ENCODE peak calls at places on chromosome 17, in seven cellular contexts. One of them, this sample, is unnamed.

GRCh38 chr17:57295526-57296023 is 39.3 kb downstream of the MSI2 start:
- DNase-seq in CD4-positive, alpha-beta T cell: no peak
- DNase-seq in fibroblast of lung: peak; percentile 31
- DNase-seq in left ventricle myocardium inferior: no peak
- DNase-seq in tibial nerve: no peak
- DNase-seq in MM.1S: no peak
- DNase-seq in mammary epithelial cell: no peak
- DNase-seq in this sample: no peak

GRCh38 chr17:9116861-9117568 is 95.7 kb downstream of the NTN1 start:
- DNase-seq in CD4-positive, alpha-beta T cell: no peak
- DNase-seq in fibroblast of lung: no peak
- DNase-seq in left ventricle myocardium inferior: no peak
- DNase-seq in tibial nerve: no peak
- DNase-seq in MM.1S: no peak
- DNase-seq in mammary epithelial cell: no peak
- DNase-seq in this sample: no peak

GRCh38 chr17:52134641-52135040 is 23.9 kb downstream of the CA10 start:
- DNase-seq in CD4-positive, alpha-beta T cell: no peak
- DNase-seq in fibroblast of lung: no peak
- DNase-seq in left ventricle myocardium inferior: no peak
- DNase-seq in tibial nerve: no peak
- DNase-seq in MM.1S: no peak
- DNase-seq in mammary epithelial cell: peak; percentile 49
- DNase-seq in this sample: no peak

GRCh38 chr17:55163408-55163807 is 101.4 kb upstream of the HLF start:
- DNase-seq in CD4-positive, alpha-beta T cell: no peak
- DNase-seq in fibroblast of lung: no peak
- DNase-seq in left ventricle myocardium inferior: no peak
- DNase-seq in tibial nerve: no peak
- DNase-seq in MM.1S: no peak
- DNase-seq in mammary epithelial cell: no peak
- DNase-seq in this sample: no peak

GRCh38 chr17:73308017-73308823 is 3.6 kb downstream of the CDC42EP4 start:
- DNase-seq in CD4-positive, alpha-beta T cell: no peak
- DNase-seq in fibroblast of lung: peak; percentile 95
- DNase-seq in left ventricle myocardium inferior: peak; percentile 80
- DNase-seq in tibial nerve: peak; percentile 56
- DNase-seq in MM.1S: no peak
- DNase-seq in mammary epithelial cell: peak; percentile 85
- DNase-seq in this sample: peak; percentile 84

GRCh38 chr17:17153071-17153470 is 53.1 kb downstream of the PLD6 start:
- DNase-seq in CD4-positive, alpha-beta T cell: no peak
- DNase-seq in fibroblast of lung: no peak
- DNase-seq in left ventricle myocardium inferior: no peak
- DNase-seq in tibial nerve: no peak
- DNase-seq in MM.1S: no peak
- DNase-seq in mammary epithelial cell: no peak
- DNase-seq in this sample: no peak

GRCh38 chr17:3400008-3400407 is 1.8 kb upstream of the OR1E1 start:
- DNase-seq in CD4-positive, alpha-beta T cell: no peak
- DNase-seq in fibroblast of lung: no peak
- DNase-seq in left ventricle myocardium inferior: no peak
- DNase-seq in tibial nerve: no peak
- DNase-seq in MM.1S: no peak
- DNase-seq in mammary epithelial cell: no peak
- DNase-seq in this sample: no peak

GRCh38 chr17:79664925-79665738 is 54.3 kb upstream of the RBFOX3 start:
- DNase-seq in CD4-positive, alpha-beta T cell: no peak
- DNase-seq in fibroblast of lung: peak; percentile 67
- DNase-seq in left ventricle myocardium inferior: peak; percentile 75
- DNase-seq in tibial nerve: peak; percentile 17
- DNase-seq in MM.1S: no peak
- DNase-seq in mammary epithelial cell: peak; percentile 19
- DNase-seq in this sample: peak; percentile 46

GRCh38 chr17:73029021-73029420 is 63.5 kb downstream of the SLC39A11 start:
- DNase-seq in CD4-positive, alpha-beta T cell: no peak
- DNase-seq in fibroblast of lung: no peak
- DNase-seq in left ventricle myocardium inferior: no peak
- DNase-seq in tibial nerve: no peak
- DNase-seq in MM.1S: no peak
- DNase-seq in mammary epithelial cell: no peak
- DNase-seq in this sample: no peak

GRCh38 chr17:74852237-74853047 is 7.2 kb downstream of the GRIN2C start:
- DNase-seq in CD4-positive, alpha-beta T cell: peak; percentile 48
- DNase-seq in fibroblast of lung: no peak
- DNase-seq in left ventricle myocardium inferior: no peak
- DNase-seq in tibial nerve: no peak
- DNase-seq in MM.1S: peak; percentile 87
- DNase-seq in mammary epithelial cell: peak; percentile 51
- DNase-seq in this sample: peak; percentile 70

GRCh38 chr17:7803981-7804380 is 30.0 kb upstream of the KDM6B start:
- DNase-seq in CD4-positive, alpha-beta T cell: no peak
- DNase-seq in fibroblast of lung: no peak
- DNase-seq in left ventricle myocardium inferior: no peak
- DNase-seq in tibial nerve: no peak
- DNase-seq in MM.1S: no peak
- DNase-seq in mammary epithelial cell: peak; percentile 46
- DNase-seq in this sample: peak; percentile 44

GRCh38 chr17:74555427-74555826 is 9.5 kb upstream of the CD300C start:
- DNase-seq in CD4-positive, alpha-beta T cell: no peak
- DNase-seq in fibroblast of lung: no peak
- DNase-seq in left ventricle myocardium inferior: no peak
- DNase-seq in tibial nerve: no peak
- DNase-seq in MM.1S: no peak
- DNase-seq in mammary epithelial cell: no peak
- DNase-seq in this sample: no peak

GRCh38 chr17:36849871-36850348 is 87.4 kb upstream of the LHX1 start:
- DNase-seq in CD4-positive, alpha-beta T cell: no peak
- DNase-seq in fibroblast of lung: peak; percentile 34
- DNase-seq in left ventricle myocardium inferior: no peak
- DNase-seq in tibial nerve: no peak
- DNase-seq in MM.1S: no peak
- DNase-seq in mammary epithelial cell: peak; percentile 58
- DNase-seq in this sample: peak; percentile 79

GRCh38 chr17:73288534-73289302 is 23.1 kb downstream of the CDC42EP4 start:
- DNase-seq in CD4-positive, alpha-beta T cell: no peak
- DNase-seq in fibroblast of lung: no peak
- DNase-seq in left ventricle myocardium inferior: peak; percentile 76
- DNase-seq in tibial nerve: peak; percentile 46
- DNase-seq in MM.1S: no peak
- DNase-seq in mammary epithelial cell: no peak
- DNase-seq in this sample: no peak

GRCh38 chr17:19538095-19539039 is 4.7 kb downstream of the SLC47A1 start:
- DNase-seq in CD4-positive, alpha-beta T cell: no peak
- DNase-seq in fibroblast of lung: no peak
- DNase-seq in left ventricle myocardium inferior: peak; percentile 25
- DNase-seq in tibial nerve: no peak
- DNase-seq in MM.1S: peak; percentile 57
- DNase-seq in mammary epithelial cell: no peak
- DNase-seq in this sample: no peak

GRCh38 chr17:59327136-59327878 is 4.1 kb upstream of the YPEL2 start:
- DNase-seq in CD4-positive, alpha-beta T cell: no peak
- DNase-seq in fibroblast of lung: no peak
- DNase-seq in left ventricle myocardium inferior: no peak
- DNase-seq in tibial nerve: no peak
- DNase-seq in MM.1S: no peak
- DNase-seq in mammary epithelial cell: no peak
- DNase-seq in this sample: no peak

GRCh38 chr17:59771093-59771492 is 63.6 kb downstream of the VMP1 start:
- DNase-seq in CD4-positive, alpha-beta T cell: no peak
- DNase-seq in fibroblast of lung: no peak
- DNase-seq in left ventricle myocardium inferior: no peak
- DNase-seq in tibial nerve: no peak
- DNase-seq in MM.1S: no peak
- DNase-seq in mammary epithelial cell: no peak
- DNase-seq in this sample: no peak

GRCh38 chr17:31695456-31696090 is 163.5 kb downstream of the COPRS start:
- DNase-seq in CD4-positive, alpha-beta T cell: no peak
- DNase-seq in fibroblast of lung: peak; percentile 48
- DNase-seq in left ventricle myocardium inferior: no peak
- DNase-seq in tibial nerve: no peak
- DNase-seq in MM.1S: no peak
- DNase-seq in mammary epithelial cell: no peak
- DNase-seq in this sample: no peak

GRCh38 chr17:59451706-59452105 is 113.7 kb upstream of the DHX40 start:
- DNase-seq in CD4-positive, alpha-beta T cell: no peak
- DNase-seq in fibroblast of lung: peak; percentile 19
- DNase-seq in left ventricle myocardium inferior: no peak
- DNase-seq in tibial nerve: no peak
- DNase-seq in MM.1S: no peak
- DNase-seq in mammary epithelial cell: peak; percentile 89
- DNase-seq in this sample: peak; percentile 72

GRCh38 chr17:9768381-9768934 is 22.9 kb downstream of the DHRS7C start:
- DNase-seq in CD4-positive, alpha-beta T cell: no peak
- DNase-seq in fibroblast of lung: peak; percentile 39
- DNase-seq in left ventricle myocardium inferior: no peak
- DNase-seq in tibial nerve: no peak
- DNase-seq in MM.1S: no peak
- DNase-seq in mammary epithelial cell: peak; percentile 20
- DNase-seq in this sample: peak; percentile 28

GRCh38 chr17:16929281-16929680 is 42.6 kb downstream of the TNFRSF13B start:
- DNase-seq in CD4-positive, alpha-beta T cell: no peak
- DNase-seq in fibroblast of lung: no peak
- DNase-seq in left ventricle myocardium inferior: peak; percentile 6
- DNase-seq in tibial nerve: no peak
- DNase-seq in MM.1S: no peak
- DNase-seq in mammary epithelial cell: no peak
- DNase-seq in this sample: no peak

GRCh38 chr17:73410586-73411329 is 99.0 kb upstream of the CDC42EP4 start:
- DNase-seq in CD4-positive, alpha-beta T cell: no peak
- DNase-seq in fibroblast of lung: no peak
- DNase-seq in left ventricle myocardium inferior: no peak
- DNase-seq in tibial nerve: no peak
- DNase-seq in MM.1S: no peak
- DNase-seq in mammary epithelial cell: no peak
- DNase-seq in this sample: no peak

GRCh38 chr17:32016231-32016630 is 9.0 kb downstream of the LRRC37B start:
- DNase-seq in CD4-positive, alpha-beta T cell: no peak
- DNase-seq in fibroblast of lung: no peak
- DNase-seq in left ventricle myocardium inferior: no peak
- DNase-seq in tibial nerve: no peak
- DNase-seq in MM.1S: no peak
- DNase-seq in mammary epithelial cell: no peak
- DNase-seq in this sample: no peak

GRCh38 chr17:59001158-59001814 is 105.4 kb downstream of the TRIM37 start:
- DNase-seq in CD4-positive, alpha-beta T cell: peak; percentile 40
- DNase-seq in fibroblast of lung: peak; percentile 18
- DNase-seq in left ventricle myocardium inferior: no peak
- DNase-seq in tibial nerve: no peak
- DNase-seq in MM.1S: no peak
- DNase-seq in mammary epithelial cell: no peak
- DNase-seq in this sample: no peak

GRCh38 chr17:82806645-82807044 is 33.2 kb downstream of the ZNF750 start:
- DNase-seq in CD4-positive, alpha-beta T cell: no peak
- DNase-seq in fibroblast of lung: no peak
- DNase-seq in left ventricle myocardium inferior: no peak
- DNase-seq in tibial nerve: no peak
- DNase-seq in MM.1S: no peak
- DNase-seq in mammary epithelial cell: no peak
- DNase-seq in this sample: no peak

GRCh38 chr17:50882851-50883250 is 16.7 kb upstream of the TOB1 start:
- DNase-seq in CD4-positive, alpha-beta T cell: no peak
- DNase-seq in fibroblast of lung: peak; percentile 50
- DNase-seq in left ventricle myocardium inferior: no peak
- DNase-seq in tibial nerve: no peak
- DNase-seq in MM.1S: no peak
- DNase-seq in mammary epithelial cell: peak; percentile 79
- DNase-seq in this sample: peak; percentile 68

GRCh38 chr17:50355336-50355700 is 9.4 kb downstream of the XYLT2 start:
- DNase-seq in CD4-positive, alpha-beta T cell: no peak
- DNase-seq in fibroblast of lung: no peak
- DNase-seq in left ventricle myocardium inferior: no peak
- DNase-seq in tibial nerve: no peak
- DNase-seq in MM.1S: no peak
- DNase-seq in mammary epithelial cell: no peak
- DNase-seq in this sample: no peak

GRCh38 chr17:67377727-67378443 is 804 bp downstream of the PITPNC1 start:
- DNase-seq in CD4-positive, alpha-beta T cell: peak; percentile 48
- DNase-seq in fibroblast of lung: peak; percentile 40
- DNase-seq in left ventricle myocardium inferior: peak; percentile 60
- DNase-seq in tibial nerve: no peak
- DNase-seq in MM.1S: peak; percentile 50
- DNase-seq in mammary epithelial cell: peak; percentile 32
- DNase-seq in this sample: peak; percentile 48
- TF ChIP-seq CTCF in CD4-positive, alpha-beta T cell: peak; percentile 19
- TF ChIP-seq CTCF in fibroblast of lung: peak; percentile 32
- TF ChIP-seq CTCF in left ventricle myocardium inferior: peak; percentile 29
- TF ChIP-seq CTCF in tibial nerve: peak; percentile 27
- TF ChIP-seq CTCF in MM.1S: peak; percentile 35
- TF ChIP-seq CTCF in mammary epithelial cell: peak; percentile 46
- TF ChIP-seq CTCF in this sample: no peak

DNA sequence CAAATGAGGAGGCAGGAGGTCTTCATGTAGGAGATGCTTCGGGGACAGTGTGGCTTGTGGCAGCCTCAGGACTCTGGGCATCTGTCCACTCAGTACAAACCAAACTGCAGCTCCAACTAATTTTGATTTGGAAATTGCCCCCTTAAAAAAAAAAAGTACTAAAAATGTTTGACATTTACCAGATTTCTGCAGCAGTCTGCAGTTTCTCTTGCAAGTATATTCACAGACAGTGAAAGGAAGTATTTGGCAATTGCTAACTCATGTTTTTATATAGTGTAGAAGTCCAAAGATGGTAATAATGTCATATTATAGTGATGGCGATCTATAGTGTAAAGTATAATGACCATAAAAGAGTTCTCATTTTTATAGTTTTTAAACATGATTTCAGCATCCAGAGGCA is 218.6 kb downstream of the PRKCA start:
- DNase-seq in CD4-positive, alpha-beta T cell: no peak
- DNase-seq in fibroblast of lung: peak; percentile 32
- DNase-seq in left ventricle myocardium inferior: no peak
- DNase-seq in tibial nerve: no peak
- DNase-seq in MM.1S: no peak
- DNase-seq in mammary epithelial cell: no peak
- DNase-seq in this sample: no peak
- H3K27ac ChIP-seq in CD4-positive, alpha-beta T cell: no peak overlapping the region
- H3K27ac ChIP-seq in fibroblast of lung: no peak overlapping the region
- H3K27ac ChIP-seq in left ventricle myocardium inferior: no peak overlapping the region
- H3K27ac ChIP-seq in tibial nerve: peak overlapping the region; percentile 82
- H3K27ac ChIP-seq in MM.1S: no peak overlapping the region
- H3K27ac ChIP-seq in mammary epithelial cell: no peak overlapping the region
- H3K27ac ChIP-seq in this sample: no peak overlapping the region

DNA sequence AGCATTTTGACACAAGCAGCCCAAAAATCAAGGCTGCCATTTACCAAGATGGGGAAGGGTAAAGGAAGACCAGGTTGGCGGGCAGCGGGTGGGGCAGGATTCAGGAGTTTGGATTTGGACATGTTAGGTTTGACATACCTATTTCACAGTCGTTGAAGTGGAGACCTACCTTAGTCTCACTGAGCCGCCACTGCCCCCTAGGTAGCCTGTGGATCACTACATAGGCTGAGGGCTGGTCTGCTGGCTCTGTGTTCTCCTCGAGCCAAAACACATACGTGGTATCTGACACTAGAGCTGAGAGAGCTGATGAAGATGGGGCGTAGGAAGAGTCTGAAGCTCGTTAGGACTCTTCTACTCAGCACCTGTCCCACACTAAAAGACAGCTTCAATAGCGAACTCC is 115.1 kb downstream of the HIC1 start:
- DNase-seq in CD4-positive, alpha-beta T cell: peak; percentile 1
- DNase-seq in fibroblast of lung: no peak
- DNase-seq in left ventricle myocardium inferior: no peak
- DNase-seq in tibial nerve: no peak
- DNase-seq in MM.1S: peak; percentile 54
- DNase-seq in mammary epithelial cell: no peak
- DNase-seq in this sample: no peak
- TF ChIP-seq CTCF in CD4-positive, alpha-beta T cell: no peak
- TF ChIP-seq CTCF in fibroblast of lung: no peak
- TF ChIP-seq CTCF in left ventricle myocardium inferior: no peak
- TF ChIP-seq CTCF in tibial nerve: no peak
- TF ChIP-seq CTCF in MM.1S: peak; percentile 60
- TF ChIP-seq CTCF in mammary epithelial cell: no peak
- TF ChIP-seq CTCF in this sample: no peak

GRCh38 chr17:38509008-38509771 is 80.9 kb downstream of the ARHGAP23 start:
- DNase-seq in CD4-positive, alpha-beta T cell: peak; percentile 56
- DNase-seq in fibroblast of lung: peak; percentile 91
- DNase-seq in left ventricle myocardium inferior: peak; percentile 72
- DNase-seq in tibial nerve: peak; percentile 79
- DNase-seq in MM.1S: no peak
- DNase-seq in mammary epithelial cell: peak; percentile 49
- DNase-seq in this sample: peak; percentile 90
- H3K27ac ChIP-seq in CD4-positive, alpha-beta T cell: no peak overlapping the region
- H3K27ac ChIP-seq in fibroblast of lung: peak overlapping the region; percentile 39
- H3K27ac ChIP-seq in left ventricle myocardium inferior: peak overlapping the region; percentile 44
- H3K27ac ChIP-seq in tibial nerve: peak overlapping the region; percentile 79
- H3K27ac ChIP-seq in MM.1S: no peak overlapping the region
- H3K27ac ChIP-seq in mammary epithelial cell: no peak overlapping the region
- H3K27ac ChIP-seq in this sample: peak overlapping the region; percentile 59

This sample was measured in RWPE1.